ENCODE peak calls at places on chromosomes 6 and 20, in seven cellular contexts. N is dorsolateral prefrontal cortex, Z is brain microvascular endothelial cell, T is adrenal gland, Q is SJCRH30, P is psoas muscle, B is aorta. A is an unnamed sample.

GRCh38 chr6:154232013-154232920 is 124.3 kb downstream of the IPCEF1 start:
- DNase-seq in N (no peak), Z (peak), T (no peak), Q (no peak), P (no peak), B (no peak), A (no peak)

GRCh38 chr6:113630738-113631535 is 226.2 kb upstream of the MARCKS start:
- DNase-seq in N (no peak), Z (peak), T (no peak), Q (no peak), P (no peak), B (no peak), A (peak)

GRCh38 chr6:131597448-131597847 is 24.4 kb downstream of the ARG1 start:
- DNase-seq in N (no peak), Z (no peak), T (no peak), Q (no peak), P (no peak), B (no peak), A (no peak)

GRCh38 chr6:140319209-140319608 is 944.8 kb upstream of the CITED2 start:
- DNase-seq in N (no peak), Z (peak), T (no peak), Q (no peak), P (no peak), B (no peak), A (no peak)

GRCh38 chr6:42359021-42359420 is 92.7 kb downstream of the TRERF1 start:
- DNase-seq in N (no peak), Z (no peak), T (no peak), Q (no peak), P (no peak), B (no peak), A (no peak)

GRCh38 chr20:45157977-45158376 is 16.7 kb upstream of the PI3 start:
- DNase-seq in N (no peak), Z (peak), T (no peak), Q (no peak), P (no peak), B (no peak), A (no peak)

GRCh38 chr6:158322724-158323560 is 10.7 kb downstream of the TULP4 start:
- DNase-seq in N (no peak), Z (no peak), T (no peak), Q (no peak), P (no peak), B (no peak), A (no peak)

GRCh38 chr20:32780749-32781402 is 18.7 kb downstream of the DNMT3B start:
- DNase-seq in N (peak), Z (no peak), T (no peak), Q (no peak), P (no peak), B (no peak), A (peak)

GRCh38 chr20:16158976-16159286 is 414.3 kb downstream of the KIF16B start:
- DNase-seq in N (no peak), Z (no peak), T (no peak), Q (no peak), P (no peak), B (no peak), A (no peak)

GRCh38 chr6:111938710-111939109 is 65.5 kb upstream of the FYN start:
- DNase-seq in N (no peak), Z (peak), T (no peak), Q (peak), P (no peak), B (no peak), A (no peak)

GRCh38 chr20:36817496-36817895 is 43.9 kb upstream of the DSN1 start:
- DNase-seq in N (no peak), Z (no peak), T (no peak), Q (no peak), P (no peak), B (no peak), A (no peak)

DNA sequence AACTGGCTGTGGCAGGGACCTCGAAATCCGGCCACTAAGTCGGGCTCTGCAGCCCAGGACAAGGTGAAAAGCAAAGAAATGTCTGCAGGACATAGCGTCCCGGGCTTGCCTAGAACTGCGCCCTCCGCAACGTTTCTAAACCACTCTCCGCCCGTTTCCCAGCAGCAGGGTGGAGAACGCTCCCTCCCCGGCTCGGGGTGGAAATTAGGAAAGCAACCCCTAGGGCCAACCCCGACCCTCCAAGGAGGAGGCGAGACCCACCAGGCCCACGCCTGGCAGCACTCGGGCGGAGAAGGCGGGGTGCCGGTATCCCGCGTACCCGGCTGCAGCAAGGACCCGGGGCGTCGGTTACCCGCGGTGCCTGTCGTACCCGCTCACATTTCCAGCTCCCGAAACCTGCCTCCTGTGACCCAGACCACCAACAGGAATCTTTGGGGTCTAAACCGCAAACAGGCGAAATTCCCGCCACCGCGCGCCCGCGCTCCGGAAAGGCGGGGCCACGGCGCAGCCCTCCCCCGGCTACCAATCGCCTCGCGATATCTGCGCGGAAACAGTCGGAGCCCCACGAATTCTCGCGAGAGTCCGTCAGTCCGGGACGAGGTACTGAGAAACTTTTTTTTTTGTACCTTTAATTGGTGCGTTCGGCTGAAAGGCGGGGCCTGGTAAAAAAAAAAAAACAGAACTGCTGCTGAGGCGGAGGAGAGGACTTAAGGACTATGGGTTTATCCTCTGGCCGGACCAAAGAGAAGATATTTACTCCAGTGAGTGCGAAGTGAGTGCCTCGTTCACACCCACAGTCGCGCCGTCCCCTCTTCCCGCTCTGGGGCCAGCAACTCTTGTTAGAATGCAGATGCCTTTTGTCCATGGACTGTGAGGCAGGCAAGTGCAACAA is at the start of gene MMS22L:
- DNase-seq in N (peak), Z (peak), T (peak), Q (peak), P (peak), B (peak), A (peak)
- H3K27ac ChIP-seq in N (no peak), Z (peak), T (peak), Q (peak), P (peak), B (no peak), A (peak)

GRCh38 chr6:21083708-21084107 is 509.8 kb upstream of the SOX4 start:
- DNase-seq in N (no peak), Z (no peak), T (no peak), Q (no peak), P (no peak), B (no peak), A (no peak)
- H3K27ac ChIP-seq in N (no peak), Z (no peak), T (no peak), Q (no peak), P (no peak), B (no peak), A (no peak)

DNA sequence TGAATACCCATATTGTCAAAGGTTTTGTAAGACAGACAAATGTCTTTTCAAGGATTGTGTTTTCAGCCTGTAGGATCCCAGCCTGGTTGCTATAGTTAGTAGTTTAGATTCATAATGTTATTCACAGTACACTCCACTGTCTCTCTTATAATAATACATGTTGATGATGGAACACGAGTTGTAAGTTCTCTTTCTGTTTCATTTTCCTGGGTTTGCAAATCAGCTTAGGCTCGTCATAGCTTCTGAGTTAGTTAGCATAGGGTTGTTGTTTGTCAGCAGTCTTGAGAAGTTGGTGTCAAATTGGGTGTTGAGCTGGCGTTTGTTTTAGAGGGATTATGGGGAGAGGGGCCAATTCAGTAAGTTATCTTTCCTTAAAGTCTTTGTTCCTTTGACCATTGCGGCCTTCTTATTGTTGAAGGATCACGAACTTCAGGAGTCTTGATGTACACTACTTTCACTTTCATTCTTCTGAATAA is 45.8 kb downstream of the QKI start:
- DNase-seq in N (no peak), Z (peak), T (no peak), Q (no peak), P (no peak), B (no peak), A (no peak)
- H3K27ac ChIP-seq in N (peak), Z (peak), T (peak), Q (no peak), P (peak), B (no peak), A (peak)

GRCh38 chr6:32984639-32985389 is 16.4 kb downstream of the BRD2 start:
- DNase-seq in N (peak), Z (peak), T (peak), Q (peak), P (peak), B (peak), A (peak)

GRCh38 chr6:32983493-32983848 is 15.1 kb downstream of the BRD2 start:
- DNase-seq in N (no peak), Z (no peak), T (no peak), Q (no peak), P (no peak), B (no peak), A (no peak)

GRCh38 chr6:32983964-32984638 is 15.7 kb downstream of the BRD2 start:
- DNase-seq in N (no peak), Z (no peak), T (no peak), Q (no peak), P (no peak), B (no peak), A (no peak)

GRCh38 chr6:32982084-32982701 is 13.8 kb downstream of the BRD2 start:
- DNase-seq in N (no peak), Z (no peak), T (no peak), Q (no peak), P (no peak), B (no peak), A (no peak)

GRCh38 chr6:32982702-32983492 is 14.5 kb downstream of the BRD2 start:
- DNase-seq in N (no peak), Z (no peak), T (no peak), Q (no peak), P (no peak), B (no peak), A (no peak)
- H3K27ac ChIP-seq in N (no peak), Z (no peak), T (no peak), Q (no peak), P (peak), B (no peak), A (no peak)

GRCh38 chr6:25715794-25716193 is 38.7 kb upstream of the SLC17A4 start:
- DNase-seq in N (no peak), Z (no peak), T (no peak), Q (no peak), P (no peak), B (no peak), A (no peak)
- H3K27ac ChIP-seq in N (no peak), Z (no peak), T (no peak), Q (no peak), P (no peak), B (no peak), A (no peak)

GRCh38 chr20:50294164-50295088 is 103.8 kb downstream of the CEBPB start:
- DNase-seq in N (no peak), Z (no peak), T (no peak), Q (no peak), P (peak), B (peak), A (no peak)

GRCh38 chr20:50295345-50295744 is 104.7 kb downstream of the CEBPB start:
- DNase-seq in N (no peak), Z (no peak), T (no peak), Q (no peak), P (no peak), B (no peak), A (no peak)

GRCh38 chr20:50297498-50298348 is 107.1 kb downstream of the CEBPB start:
- DNase-seq in N (no peak), Z (no peak), T (no peak), Q (no peak), P (peak), B (no peak), A (no peak)

GRCh38 chr20:50296450-50297375 is 106.1 kb downstream of the CEBPB start:
- DNase-seq in N (no peak), Z (no peak), T (no peak), Q (peak), P (peak), B (no peak), A (no peak)

DNA sequence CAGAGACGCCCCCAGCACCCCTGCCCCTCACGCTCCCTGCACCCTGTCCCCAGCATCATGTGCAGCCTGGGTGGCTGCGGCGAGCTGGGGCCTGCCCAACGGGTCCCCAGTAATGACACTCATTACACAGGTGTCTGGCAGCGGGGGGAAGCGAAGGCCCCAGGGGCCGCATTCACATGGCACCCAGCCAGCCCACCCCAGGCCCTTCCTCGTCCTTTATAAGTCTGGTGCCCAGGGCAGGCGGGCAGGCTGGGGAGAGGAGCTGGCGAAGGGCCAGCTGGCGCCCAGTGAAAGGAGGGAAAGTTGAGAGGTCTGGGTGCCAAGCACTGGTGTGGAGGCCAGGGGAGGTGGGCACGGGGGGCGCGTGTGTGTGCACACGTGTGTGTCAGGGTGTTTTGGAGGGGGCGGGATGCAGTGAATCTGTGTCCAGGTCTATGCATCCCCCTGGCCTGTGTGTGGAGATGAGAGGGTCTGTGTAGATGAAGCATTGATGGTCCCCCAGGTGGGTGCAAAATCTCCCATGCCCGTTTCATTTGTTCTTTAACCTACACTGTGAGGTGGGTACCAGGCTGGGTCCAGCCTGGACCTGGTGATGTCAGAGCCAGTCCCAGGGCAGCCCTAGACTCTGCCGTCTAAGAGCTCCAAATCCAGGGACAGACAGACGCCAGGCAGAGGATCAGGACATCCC is 105.3 kb downstream of the CEBPB start:
- DNase-seq in N (no peak), Z (no peak), T (no peak), Q (peak), P (peak), B (no peak), A (peak)
- H3K27ac ChIP-seq in N (no peak), Z (no peak), T (no peak), Q (no peak), P (peak), B (no peak), A (no peak)

GRCh38 chr20:4009305-4009704 is 6.1 kb downstream of the RNF24 start:
- DNase-seq in N (no peak), Z (no peak), T (no peak), Q (no peak), P (no peak), B (no peak), A (no peak)

GRCh38 chr20:4007383-4008025 is 7.9 kb downstream of the RNF24 start:
- DNase-seq in N (no peak), Z (no peak), T (no peak), Q (no peak), P (no peak), B (no peak), A (no peak)

GRCh38 chr20:4008877-4009276 is 6.5 kb downstream of the RNF24 start:
- DNase-seq in N (no peak), Z (no peak), T (no peak), Q (no peak), P (no peak), B (no peak), A (no peak)

GRCh38 chr20:4006640-4007039 is 8.7 kb downstream of the RNF24 start:
- DNase-seq in N (peak), Z (no peak), T (peak), Q (no peak), P (peak), B (no peak), A (peak)

DNA sequence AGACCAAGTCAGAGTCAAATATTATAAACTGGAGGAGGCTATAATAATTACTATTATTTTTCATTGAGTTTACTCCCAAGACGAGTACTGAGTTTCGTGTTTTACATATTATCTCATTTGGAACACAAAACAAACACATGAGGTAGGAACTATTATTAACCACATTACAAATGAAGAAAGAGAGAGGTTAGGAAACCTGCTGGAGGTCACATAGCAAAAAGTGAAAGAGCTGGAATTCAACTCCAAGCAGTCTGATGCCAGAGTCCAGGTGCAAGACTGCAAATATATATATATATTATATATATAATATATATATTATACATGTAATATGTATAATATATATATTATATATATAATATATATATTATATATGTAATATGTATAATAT is 7.3 kb downstream of the RNF24 start:
- DNase-seq in N (no peak), Z (no peak), T (no peak), Q (no peak), P (no peak), B (no peak), A (no peak)
- H3K27ac ChIP-seq in N (no peak), Z (no peak), T (no peak), Q (no peak), P (peak), B (no peak), A (no peak)

A was measured in substantia nigra.